ENCODE peak calls at places on chromosomes 5 and 9, in four cellular contexts. One of them, this sample, is unnamed.

GRCh38 chr5:121671624-121672023 is 180.1 kb upstream of the FTMT start:
- DNase-seq in NCI-H345: no peak
- DNase-seq in NCI-H187 treated with DMSO at 0.1 percent for 48 hours: no peak
- DNase-seq in left colon: no peak
- DNase-seq in this sample: no peak

GRCh38 chr9:71941060-71941568 is 29.7 kb downstream of the C9orf85 start:
- DNase-seq in NCI-H345: no peak
- DNase-seq in NCI-H187 treated with DMSO at 0.1 percent for 48 hours: no peak
- DNase-seq in left colon: no peak
- DNase-seq in this sample: no peak

GRCh38 chr5:2621631-2622030 is 129.8 kb downstream of the IRX2 start:
- DNase-seq in NCI-H345: no peak
- DNase-seq in NCI-H187 treated with DMSO at 0.1 percent for 48 hours: no peak
- DNase-seq in left colon: no peak
- DNase-seq in this sample: no peak

GRCh38 chr9:98580956-98581355 is 127.8 kb downstream of the GABBR2 start:
- DNase-seq in NCI-H345: no peak
- DNase-seq in NCI-H187 treated with DMSO at 0.1 percent for 48 hours: no peak
- DNase-seq in left colon: no peak
- DNase-seq in this sample: no peak

GRCh38 chr9:13386935-13387667 is 107.6 kb upstream of the MPDZ start:
- DNase-seq in NCI-H345: no peak
- DNase-seq in NCI-H187 treated with DMSO at 0.1 percent for 48 hours: no peak
- DNase-seq in left colon: no peak
- DNase-seq in this sample: no peak

GRCh38 chr9:35757527-35758275 is 3.6 kb upstream of the MSMP start:
- DNase-seq in NCI-H345: no peak
- DNase-seq in NCI-H187 treated with DMSO at 0.1 percent for 48 hours: no peak
- DNase-seq in left colon: peak
- DNase-seq in this sample: no peak

GRCh38 chr5:119726544-119726943 is 97.2 kb downstream of the FAM170A start:
- DNase-seq in NCI-H345: no peak
- DNase-seq in NCI-H187 treated with DMSO at 0.1 percent for 48 hours: no peak
- DNase-seq in left colon: no peak
- DNase-seq in this sample: no peak

GRCh38 chr9:131728961-131729360 is 10.9 kb downstream of the RAPGEF1 start:
- DNase-seq in NCI-H345: no peak
- DNase-seq in NCI-H187 treated with DMSO at 0.1 percent for 48 hours: no peak
- DNase-seq in left colon: no peak
- DNase-seq in this sample: no peak

GRCh38 chr5:36653046-36653445 is 46.6 kb downstream of the SLC1A3 start:
- DNase-seq in NCI-H345: no peak
- DNase-seq in NCI-H187 treated with DMSO at 0.1 percent for 48 hours: no peak
- DNase-seq in left colon: no peak
- DNase-seq in this sample: no peak

GRCh38 chr9:93319301-93319991 is 132.0 kb upstream of the FAM120A start:
- DNase-seq in NCI-H345: no peak
- DNase-seq in NCI-H187 treated with DMSO at 0.1 percent for 48 hours: no peak
- DNase-seq in left colon: peak
- DNase-seq in this sample: no peak

GRCh38 chr5:56802235-56802634 is 13.1 kb upstream of the MAP3K1 start:
- DNase-seq in NCI-H345: no peak
- DNase-seq in NCI-H187 treated with DMSO at 0.1 percent for 48 hours: no peak
- DNase-seq in left colon: no peak
- DNase-seq in this sample: no peak

GRCh38 chr9:7137571-7137970 is 379.8 kb downstream of the KDM4C start:
- DNase-seq in NCI-H345: no peak
- DNase-seq in NCI-H187 treated with DMSO at 0.1 percent for 48 hours: no peak
- DNase-seq in left colon: no peak
- DNase-seq in this sample: no peak

GRCh38 chr5:110853267-110853666 is 114.5 kb downstream of the SLC25A46 start:
- DNase-seq in NCI-H345: no peak
- DNase-seq in NCI-H187 treated with DMSO at 0.1 percent for 48 hours: no peak
- DNase-seq in left colon: no peak
- DNase-seq in this sample: no peak

GRCh38 chr5:126137771-126138474 is 285.3 kb upstream of the GRAMD2B start:
- DNase-seq in NCI-H345: no peak
- DNase-seq in NCI-H187 treated with DMSO at 0.1 percent for 48 hours: peak
- DNase-seq in left colon: no peak
- DNase-seq in this sample: no peak

GRCh38 chr5:97383996-97384395 is 200.9 kb upstream of the RIOK2 start:
- DNase-seq in NCI-H345: no peak
- DNase-seq in NCI-H187 treated with DMSO at 0.1 percent for 48 hours: no peak
- DNase-seq in left colon: no peak
- DNase-seq in this sample: no peak

GRCh38 chr9:134066923-134067851 is 639 bp downstream of the BRD3 start:
- DNase-seq in NCI-H345: no peak
- DNase-seq in NCI-H187 treated with DMSO at 0.1 percent for 48 hours: no peak
- DNase-seq in left colon: peak
- DNase-seq in this sample: peak

GRCh38 chr9:136220017-136220729 is 15.2 kb upstream of the LHX3 start:
- DNase-seq in NCI-H345: no peak
- DNase-seq in NCI-H187 treated with DMSO at 0.1 percent for 48 hours: no peak
- DNase-seq in left colon: no peak
- DNase-seq in this sample: no peak

GRCh38 chr9:136855461-136856077 is 3.4 kb downstream of the MAMDC4 start:
- DNase-seq in NCI-H345: no peak
- DNase-seq in NCI-H187 treated with DMSO at 0.1 percent for 48 hours: no peak
- DNase-seq in left colon: peak
- DNase-seq in this sample: no peak

GRCh38 chr5:170795154-170795553 is 11.6 kb downstream of the GABRP start:
- DNase-seq in NCI-H345: no peak
- DNase-seq in NCI-H187 treated with DMSO at 0.1 percent for 48 hours: no peak
- DNase-seq in left colon: no peak
- DNase-seq in this sample: no peak

GRCh38 chr9:4297151-4297794 is 2.6 kb downstream of the GLIS3 start:
- DNase-seq in NCI-H345: peak
- DNase-seq in NCI-H187 treated with DMSO at 0.1 percent for 48 hours: no peak
- DNase-seq in left colon: peak
- DNase-seq in this sample: peak

GRCh38 chr5:177361418-177362101 is 3.8 kb downstream of the RGS14 start:
- DNase-seq in NCI-H345: no peak
- DNase-seq in NCI-H187 treated with DMSO at 0.1 percent for 48 hours: no peak
- DNase-seq in left colon: no peak
- DNase-seq in this sample: no peak

GRCh38 chr5:80282054-80282453 is 26.2 kb upstream of the SERINC5 start:
- DNase-seq in NCI-H345: no peak
- DNase-seq in NCI-H187 treated with DMSO at 0.1 percent for 48 hours: no peak
- DNase-seq in left colon: no peak
- DNase-seq in this sample: no peak

GRCh38 chr9:73154271-73154670 is 2.6 kb downstream of the ANXA1 start:
- DNase-seq in NCI-H345: no peak
- DNase-seq in NCI-H187 treated with DMSO at 0.1 percent for 48 hours: no peak
- DNase-seq in left colon: no peak
- DNase-seq in this sample: no peak

GRCh38 chr5:14086261-14086660 is 56.9 kb upstream of the TRIO start:
- DNase-seq in NCI-H345: no peak
- DNase-seq in NCI-H187 treated with DMSO at 0.1 percent for 48 hours: no peak
- DNase-seq in left colon: no peak
- DNase-seq in this sample: no peak

GRCh38 chr9:104927216-104927911 is 591 bp downstream of the ABCA1 start:
- DNase-seq in NCI-H345: no peak
- DNase-seq in NCI-H187 treated with DMSO at 0.1 percent for 48 hours: no peak
- DNase-seq in left colon: peak
- DNase-seq in this sample: no peak

GRCh38 chr5:141521244-141521781 is 32.4 kb downstream of the PCDHGC5 start:
- DNase-seq in NCI-H345: no peak
- DNase-seq in NCI-H187 treated with DMSO at 0.1 percent for 48 hours: no peak
- DNase-seq in left colon: peak
- DNase-seq in this sample: no peak

GRCh38 chr5:19777363-19777762 is 210.6 kb downstream of the CDH18 start:
- DNase-seq in NCI-H345: no peak
- DNase-seq in NCI-H187 treated with DMSO at 0.1 percent for 48 hours: no peak
- DNase-seq in left colon: no peak
- DNase-seq in this sample: no peak

GRCh38 chr5:104418056-104418455 is 855.5 kb upstream of the NUDT12 start:
- DNase-seq in NCI-H345: no peak
- DNase-seq in NCI-H187 treated with DMSO at 0.1 percent for 48 hours: no peak
- DNase-seq in left colon: no peak
- DNase-seq in this sample: no peak

GRCh38 chr5:176803943-176804498 is 6.3 kb upstream of the UNC5A start:
- DNase-seq in NCI-H345: no peak
- DNase-seq in NCI-H187 treated with DMSO at 0.1 percent for 48 hours: no peak
- DNase-seq in left colon: no peak
- DNase-seq in this sample: no peak

GRCh38 chr9:86809151-86809550 is 138.2 kb downstream of the GAS1 start:
- DNase-seq in NCI-H345: no peak
- DNase-seq in NCI-H187 treated with DMSO at 0.1 percent for 48 hours: no peak
- DNase-seq in left colon: no peak
- DNase-seq in this sample: no peak

GRCh38 chr5:91125916-91126315 is 257.2 kb downstream of the ARRDC3 start:
- DNase-seq in NCI-H345: no peak
- DNase-seq in NCI-H187 treated with DMSO at 0.1 percent for 48 hours: no peak
- DNase-seq in left colon: no peak
- DNase-seq in this sample: no peak

GRCh38 chr9:111805841-111806241 is 11.1 kb upstream of the SHOC1 start:
- DNase-seq in NCI-H345: no peak
- DNase-seq in NCI-H187 treated with DMSO at 0.1 percent for 48 hours: no peak
- DNase-seq in left colon: no peak
- DNase-seq in this sample: no peak

GRCh38 chr9:97570899-97571298 is 62.3 kb downstream of the TSTD2 start:
- DNase-seq in NCI-H345: no peak
- DNase-seq in NCI-H187 treated with DMSO at 0.1 percent for 48 hours: no peak
- DNase-seq in left colon: peak
- DNase-seq in this sample: no peak

GRCh38 chr5:65776707-65777141 is 54.7 kb downstream of the NLN start:
- DNase-seq in NCI-H345: no peak
- DNase-seq in NCI-H187 treated with DMSO at 0.1 percent for 48 hours: no peak
- DNase-seq in left colon: no peak
- DNase-seq in this sample: no peak

GRCh38 chr5:90161399-90161798 is 248.2 kb downstream of the CETN3 start:
- DNase-seq in NCI-H345: no peak
- DNase-seq in NCI-H187 treated with DMSO at 0.1 percent for 48 hours: no peak
- DNase-seq in left colon: peak
- DNase-seq in this sample: peak

This sample was measured in lung.